ENCODE peak calls at places on chromosome 2, in eight cellular contexts. One of them, this sample, is unnamed.
A peak's percentile ranks its signal among the peaks of the same experiment; 100 is the strongest.

GRCh38 chr2:233061007-233061590 is 957 bp downstream of the INPP5D start:
- DNase-seq in sigmoid colon: peak; percentile 60
- DNase-seq in tibial nerve: no peak
- DNase-seq in A549: no peak
- DNase-seq in suprapubic skin: peak; percentile 68
- DNase-seq in ovary: no peak
- DNase-seq in stomach: peak; percentile 25
- DNase-seq in GM12878: no peak
- DNase-seq in this sample: no peak

GRCh38 chr2:195659114-195659513 is 2.1 kb downstream of the SLC39A10 start:
- DNase-seq in sigmoid colon: no peak
- DNase-seq in tibial nerve: no peak
- DNase-seq in A549: no peak
- DNase-seq in suprapubic skin: no peak
- DNase-seq in ovary: no peak
- DNase-seq in stomach: no peak
- DNase-seq in GM12878: no peak
- DNase-seq in this sample: no peak

GRCh38 chr2:221705478-221705877 is 133.4 kb upstream of the EPHA4 start:
- DNase-seq in sigmoid colon: peak; percentile 76
- DNase-seq in tibial nerve: no peak
- DNase-seq in A549: no peak
- DNase-seq in suprapubic skin: no peak
- DNase-seq in ovary: no peak
- DNase-seq in stomach: no peak
- DNase-seq in GM12878: no peak
- DNase-seq in this sample: peak; percentile 41

GRCh38 chr2:216827073-216827725 is 32.7 kb downstream of the TNP1 start:
- DNase-seq in sigmoid colon: peak; percentile 83
- DNase-seq in tibial nerve: no peak
- DNase-seq in A549: no peak
- DNase-seq in suprapubic skin: no peak
- DNase-seq in ovary: no peak
- DNase-seq in stomach: no peak
- DNase-seq in GM12878: no peak
- DNase-seq in this sample: no peak

GRCh38 chr2:226187126-226187525 is 612.5 kb downstream of the IRS1 start:
- DNase-seq in sigmoid colon: no peak
- DNase-seq in tibial nerve: no peak
- DNase-seq in A549: no peak
- DNase-seq in suprapubic skin: no peak
- DNase-seq in ovary: no peak
- DNase-seq in stomach: no peak
- DNase-seq in GM12878: no peak
- DNase-seq in this sample: no peak

GRCh38 chr2:127429291-127429690 is 11.1 kb downstream of the PROC start:
- DNase-seq in sigmoid colon: no peak
- DNase-seq in tibial nerve: no peak
- DNase-seq in A549: no peak
- DNase-seq in suprapubic skin: no peak
- DNase-seq in ovary: no peak
- DNase-seq in stomach: peak; percentile 18
- DNase-seq in GM12878: no peak
- DNase-seq in this sample: no peak

GRCh38 chr2:174827371-174828369 is 63.4 kb upstream of the CHRNA1 start:
- DNase-seq in sigmoid colon: no peak
- DNase-seq in tibial nerve: no peak
- DNase-seq in A549: no peak
- DNase-seq in suprapubic skin: no peak
- DNase-seq in ovary: no peak
- DNase-seq in stomach: no peak
- DNase-seq in GM12878: no peak
- DNase-seq in this sample: no peak

GRCh38 chr2:133266926-133267590 is 301.2 kb downstream of the NCKAP5 start:
- DNase-seq in sigmoid colon: no peak
- DNase-seq in tibial nerve: no peak
- DNase-seq in A549: peak; percentile 26
- DNase-seq in suprapubic skin: no peak
- DNase-seq in ovary: no peak
- DNase-seq in stomach: no peak
- DNase-seq in GM12878: no peak
- DNase-seq in this sample: no peak

GRCh38 chr2:47561906-47562305 is 158.9 kb downstream of the MSH2 start:
- DNase-seq in sigmoid colon: no peak
- DNase-seq in tibial nerve: no peak
- DNase-seq in A549: no peak
- DNase-seq in suprapubic skin: no peak
- DNase-seq in ovary: no peak
- DNase-seq in stomach: no peak
- DNase-seq in GM12878: no peak
- DNase-seq in this sample: no peak

GRCh38 chr2:123098618-123099017 is 926.5 kb upstream of the CNTNAP5 start:
- DNase-seq in sigmoid colon: no peak
- DNase-seq in tibial nerve: no peak
- DNase-seq in A549: no peak
- DNase-seq in suprapubic skin: no peak
- DNase-seq in ovary: no peak
- DNase-seq in stomach: no peak
- DNase-seq in GM12878: no peak
- DNase-seq in this sample: no peak

GRCh38 chr2:134919360-134920210 is 963 bp downstream of the CCNT2 start:
- DNase-seq in sigmoid colon: peak; percentile 65
- DNase-seq in tibial nerve: peak; percentile 16
- DNase-seq in A549: no peak
- DNase-seq in suprapubic skin: peak; percentile 79
- DNase-seq in ovary: no peak
- DNase-seq in stomach: peak; percentile 51
- DNase-seq in GM12878: no peak
- DNase-seq in this sample: peak; percentile 60

GRCh38 chr2:144451443-144451842 is 68.5 kb downstream of the ZEB2 start:
- DNase-seq in sigmoid colon: no peak
- DNase-seq in tibial nerve: no peak
- DNase-seq in A549: no peak
- DNase-seq in suprapubic skin: no peak
- DNase-seq in ovary: no peak
- DNase-seq in stomach: no peak
- DNase-seq in GM12878: no peak
- DNase-seq in this sample: no peak

GRCh38 chr2:144453486-144454158 is 66.3 kb downstream of the ZEB2 start:
- DNase-seq in sigmoid colon: no peak
- DNase-seq in tibial nerve: no peak
- DNase-seq in A549: no peak
- DNase-seq in suprapubic skin: no peak
- DNase-seq in ovary: no peak
- DNase-seq in stomach: no peak
- DNase-seq in GM12878: no peak
- DNase-seq in this sample: no peak

GRCh38 chr2:144453039-144453336 is 66.9 kb downstream of the ZEB2 start:
- DNase-seq in sigmoid colon: no peak
- DNase-seq in tibial nerve: no peak
- DNase-seq in A549: no peak
- DNase-seq in suprapubic skin: no peak
- DNase-seq in ovary: no peak
- DNase-seq in stomach: no peak
- DNase-seq in GM12878: no peak
- DNase-seq in this sample: no peak

GRCh38 chr2:144454466-144455287 is 65.2 kb downstream of the ZEB2 start:
- DNase-seq in sigmoid colon: no peak
- DNase-seq in tibial nerve: no peak
- DNase-seq in A549: no peak
- DNase-seq in suprapubic skin: no peak
- DNase-seq in ovary: no peak
- DNase-seq in stomach: no peak
- DNase-seq in GM12878: no peak
- DNase-seq in this sample: no peak

DNA sequence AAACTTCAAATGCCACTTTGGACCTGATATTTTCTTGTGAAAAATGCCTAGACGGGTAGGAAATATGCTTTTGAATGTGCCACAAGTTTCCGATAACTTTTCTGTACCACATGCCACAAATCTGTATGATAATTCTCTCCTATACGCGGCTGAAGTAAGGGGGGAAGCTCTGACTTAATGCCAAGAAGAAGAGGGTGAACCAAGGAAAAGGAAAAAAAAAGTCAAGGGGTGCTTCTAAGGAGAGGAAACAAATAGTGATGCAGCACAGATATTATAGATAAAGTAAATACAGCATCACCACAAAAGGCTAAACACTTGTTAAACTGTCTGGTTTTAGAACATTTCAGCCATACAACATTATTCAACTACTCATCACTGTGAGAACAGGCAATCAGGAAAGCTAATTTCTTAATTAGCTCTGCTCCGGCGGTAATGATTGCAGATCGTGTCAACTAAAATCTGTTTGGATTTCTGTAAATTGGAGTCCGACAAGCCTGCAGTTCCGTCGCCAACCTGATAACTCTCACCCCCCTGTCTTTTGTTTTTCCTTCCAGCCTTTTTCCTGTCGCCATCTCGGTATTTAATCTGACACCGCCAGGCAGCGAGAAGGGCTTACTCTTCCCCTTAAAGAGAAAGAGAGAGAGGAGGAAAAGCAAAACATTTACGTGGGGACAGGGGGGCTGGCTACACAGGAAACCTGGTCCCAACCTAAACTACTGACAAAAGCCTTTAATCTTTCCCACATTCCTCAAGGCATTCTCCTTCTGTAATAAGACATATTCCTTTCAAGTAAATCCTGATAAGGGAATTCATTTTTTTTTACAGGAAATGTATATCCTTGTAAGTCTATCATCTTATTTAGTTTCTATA is 67.5 kb downstream of the ZEB2 start:
- DNase-seq in sigmoid colon: no peak
- DNase-seq in tibial nerve: no peak
- DNase-seq in A549: peak; percentile 2
- DNase-seq in suprapubic skin: no peak
- DNase-seq in ovary: no peak
- DNase-seq in stomach: no peak
- DNase-seq in GM12878: no peak
- DNase-seq in this sample: no peak
- TF ChIP-seq EP300 in sigmoid colon: no peak
- TF ChIP-seq EP300 in tibial nerve: no peak
- TF ChIP-seq EP300 in A549: no peak
- TF ChIP-seq EP300 in suprapubic skin: no peak
- TF ChIP-seq EP300 in ovary: no peak
- TF ChIP-seq EP300 in stomach: no peak
- TF ChIP-seq EP300 in GM12878: no peak
- TF ChIP-seq EP300 in this sample: no peak

GRCh38 chr2:64641585-64641984 is 12.1 kb downstream of the SERTAD2 start:
- DNase-seq in sigmoid colon: no peak
- DNase-seq in tibial nerve: no peak
- DNase-seq in A549: no peak
- DNase-seq in suprapubic skin: no peak
- DNase-seq in ovary: no peak
- DNase-seq in stomach: no peak
- DNase-seq in GM12878: no peak
- DNase-seq in this sample: no peak

GRCh38 chr2:64643838-64644219 is 9.9 kb downstream of the SERTAD2 start:
- DNase-seq in sigmoid colon: no peak
- DNase-seq in tibial nerve: no peak
- DNase-seq in A549: no peak
- DNase-seq in suprapubic skin: no peak
- DNase-seq in ovary: no peak
- DNase-seq in stomach: no peak
- DNase-seq in GM12878: no peak
- DNase-seq in this sample: no peak

GRCh38 chr2:64645014-64645418 is 8.7 kb downstream of the SERTAD2 start:
- DNase-seq in sigmoid colon: peak; percentile 80
- DNase-seq in tibial nerve: peak; percentile 35
- DNase-seq in A549: peak; percentile 75
- DNase-seq in suprapubic skin: no peak
- DNase-seq in ovary: peak; percentile 67
- DNase-seq in stomach: peak; percentile 52
- DNase-seq in GM12878: no peak
- DNase-seq in this sample: peak; percentile 63

GRCh38 chr2:64646007-64646880 is 7.5 kb downstream of the SERTAD2 start:
- DNase-seq in sigmoid colon: peak; percentile 89
- DNase-seq in tibial nerve: peak; percentile 96
- DNase-seq in A549: peak; percentile 41
- DNase-seq in suprapubic skin: peak; percentile 93
- DNase-seq in ovary: peak; percentile 89
- DNase-seq in stomach: peak; percentile 91
- DNase-seq in GM12878: peak; percentile 69
- DNase-seq in this sample: peak; percentile 92

GRCh38 chr2:64644240-64645013 is 9.3 kb downstream of the SERTAD2 start:
- DNase-seq in sigmoid colon: peak; percentile 92
- DNase-seq in tibial nerve: peak; percentile 61
- DNase-seq in A549: peak; percentile 91
- DNase-seq in suprapubic skin: peak; percentile 90
- DNase-seq in ovary: peak; percentile 80
- DNase-seq in stomach: peak; percentile 64
- DNase-seq in GM12878: no peak
- DNase-seq in this sample: peak; percentile 72
- H3K4me1 ChIP-seq in sigmoid colon: peaks cover 68% of the 10 kb centered on the region
- H3K4me1 ChIP-seq in tibial nerve: no peaks in the 10 kb centered on the region
- H3K4me1 ChIP-seq in A549: peaks cover 87% of the 10 kb centered on the region
- H3K4me1 ChIP-seq in suprapubic skin: peaks cover 96% of the 10 kb centered on the region
- H3K4me1 ChIP-seq in ovary: peaks cover 23% of the 10 kb centered on the region
- H3K4me1 ChIP-seq in stomach: peaks cover 96% of the 10 kb centered on the region
- H3K4me1 ChIP-seq in GM12878: peaks cover 46% of the 10 kb centered on the region
- H3K4me1 ChIP-seq in this sample: peaks cover 36% of the 10 kb centered on the region

GRCh38 chr2:8254791-8255447 is 426.9 kb upstream of the ID2 start:
- DNase-seq in sigmoid colon: no peak
- DNase-seq in tibial nerve: no peak
- DNase-seq in A549: no peak
- DNase-seq in suprapubic skin: no peak
- DNase-seq in ovary: no peak
- DNase-seq in stomach: no peak
- DNase-seq in GM12878: no peak
- DNase-seq in this sample: no peak

GRCh38 chr2:8253781-8254180 is 428.1 kb upstream of the ID2 start:
- DNase-seq in sigmoid colon: no peak
- DNase-seq in tibial nerve: no peak
- DNase-seq in A549: no peak
- DNase-seq in suprapubic skin: no peak
- DNase-seq in ovary: no peak
- DNase-seq in stomach: no peak
- DNase-seq in GM12878: no peak
- DNase-seq in this sample: no peak

GRCh38 chr2:8251291-8251690 is 430.6 kb upstream of the ID2 start:
- DNase-seq in sigmoid colon: no peak
- DNase-seq in tibial nerve: no peak
- DNase-seq in A549: no peak
- DNase-seq in suprapubic skin: no peak
- DNase-seq in ovary: no peak
- DNase-seq in stomach: no peak
- DNase-seq in GM12878: no peak
- DNase-seq in this sample: no peak

GRCh38 chr2:8255448-8255800 is 426.4 kb upstream of the ID2 start:
- DNase-seq in sigmoid colon: no peak
- DNase-seq in tibial nerve: no peak
- DNase-seq in A549: no peak
- DNase-seq in suprapubic skin: no peak
- DNase-seq in ovary: no peak
- DNase-seq in stomach: no peak
- DNase-seq in GM12878: no peak
- DNase-seq in this sample: no peak

GRCh38 chr2:8252997-8253694 is 428.7 kb upstream of the ID2 start:
- DNase-seq in sigmoid colon: no peak
- DNase-seq in tibial nerve: no peak
- DNase-seq in A549: no peak
- DNase-seq in suprapubic skin: no peak
- DNase-seq in ovary: no peak
- DNase-seq in stomach: no peak
- DNase-seq in GM12878: peak; percentile 48
- DNase-seq in this sample: no peak
- TF ChIP-seq EP300 in sigmoid colon: no peak
- TF ChIP-seq EP300 in tibial nerve: no peak
- TF ChIP-seq EP300 in A549: no peak
- TF ChIP-seq EP300 in suprapubic skin: no peak
- TF ChIP-seq EP300 in ovary: no peak
- TF ChIP-seq EP300 in stomach: no peak
- TF ChIP-seq EP300 in GM12878: peak; percentile 38
- TF ChIP-seq EP300 in this sample: no peak

GRCh38 chr2:230865324-230865765 is 603 bp downstream of the ITM2C start:
- DNase-seq in sigmoid colon: no peak
- DNase-seq in tibial nerve: no peak
- DNase-seq in A549: no peak
- DNase-seq in suprapubic skin: no peak
- DNase-seq in ovary: no peak
- DNase-seq in stomach: no peak
- DNase-seq in GM12878: no peak
- DNase-seq in this sample: peak; percentile 45
- H3K4me1 ChIP-seq in sigmoid colon: peaks cover 57% of the 10 kb centered on the region
- H3K4me1 ChIP-seq in tibial nerve: no peaks in the 10 kb centered on the region
- H3K4me1 ChIP-seq in A549: peaks cover 21% of the 10 kb centered on the region
- H3K4me1 ChIP-seq in suprapubic skin: peaks cover 32% of the 10 kb centered on the region
- H3K4me1 ChIP-seq in ovary: peaks cover 7% of the 10 kb centered on the region
- H3K4me1 ChIP-seq in stomach: peaks cover 61% of the 10 kb centered on the region
- H3K4me1 ChIP-seq in GM12878: peaks cover 23% of the 10 kb centered on the region
- H3K4me1 ChIP-seq in this sample: peaks cover 50% of the 10 kb centered on the region

This sample was measured in transverse colon.